ENCODE peak calls at places on chromosomes 4 and X, in six cellular contexts. B is foreskin fibroblast, K is neural crest cell, Z is lower lobe of right lung, H is right lobe of liver, V is RWPE1. L is an unnamed sample.

GRCh38 chr4:183403486-183403885 is 41.0 kb upstream of the CDKN2AIP start:
- DNase-seq in B (peak), K (no peak), Z (no peak), H (no peak), V (no peak), L (no peak)

GRCh38 chr4:4411906-4412305 is 25.0 kb downstream of the NSG1 start:
- DNase-seq in B (no peak), K (no peak), Z (peak), H (no peak), V (no peak), L (no peak)

GRCh38 chr4:95360911-95361695 is 187.7 kb downstream of the UNC5C start:
- DNase-seq in B (no peak), K (no peak), Z (no peak), H (no peak), V (no peak), L (no peak)

GRCh38 chr4:176818531-176818930 is 25.8 kb upstream of the VEGFC start:
- DNase-seq in B (peak), K (no peak), Z (no peak), H (no peak), V (no peak), L (no peak)

GRCh38 chrX:31837445-31837844 is 765.6 kb upstream of the FTHL17 start:
- DNase-seq in B (no peak), K (no peak), Z (no peak), H (no peak), V (no peak), L (no peak)

GRCh38 chr4:123176605-123177004 is 220.0 kb upstream of the SPRY1 start:
- DNase-seq in B (no peak), K (no peak), Z (no peak), H (no peak), V (no peak), L (no peak)

GRCh38 chrX:110317079-110317819 is 636 bp downstream of the AMMECR1 start:
- DNase-seq in B (peak), K (peak), Z (peak), H (peak), V (peak), L (no peak)

GRCh38 chr4:83043801-83044407 is 8.9 kb downstream of the COPS4 start:
- DNase-seq in B (peak), K (no peak), Z (no peak), H (no peak), V (peak), L (no peak)

GRCh38 chr4:148447672-148448071 is 5.5 kb upstream of the NR3C2 start:
- DNase-seq in B (peak), K (no peak), Z (no peak), H (no peak), V (no peak), L (no peak)

GRCh38 chr4:159787901-159788300 is 685.0 kb downstream of the RAPGEF2 start:
- DNase-seq in B (no peak), K (no peak), Z (no peak), H (no peak), V (peak), L (peak)

GRCh38 chr4:177246636-177247584 is 62.8 kb upstream of the NEIL3 start:
- DNase-seq in B (peak), K (no peak), Z (no peak), H (no peak), V (no peak), L (no peak)

GRCh38 chr4:24054910-24055309 is 165.1 kb upstream of the PPARGC1A start:
- DNase-seq in B (no peak), K (no peak), Z (no peak), H (no peak), V (no peak), L (no peak)

GRCh38 chrX:4451591-4451990 is 738.1 kb upstream of the PRKX start:
- DNase-seq in B (no peak), K (no peak), Z (no peak), H (no peak), V (no peak), L (no peak)

GRCh38 chr4:82372502-82372873 is 1.3 kb downstream of the HNRNPD start:
- DNase-seq in B (peak), K (peak), Z (no peak), H (peak), V (no peak), L (no peak)

GRCh38 chr4:142566780-142567179 is 279.3 kb downstream of the INPP4B start:
- DNase-seq in B (no peak), K (no peak), Z (no peak), H (no peak), V (no peak), L (no peak)

GRCh38 chrX:110081320-110081719 is 78.4 kb downstream of the TMEM164 start:
- DNase-seq in B (peak), K (no peak), Z (no peak), H (no peak), V (no peak), L (no peak)

GRCh38 chrX:152445926-152446325 is 5.2 kb downstream of the GABRA3 start:
- DNase-seq in B (no peak), K (no peak), Z (no peak), H (no peak), V (no peak), L (no peak)

GRCh38 chr4:66927937-66928336 is 617.4 kb downstream of the CENPC start:
- DNase-seq in B (no peak), K (no peak), Z (no peak), H (no peak), V (no peak), L (peak)

DNA sequence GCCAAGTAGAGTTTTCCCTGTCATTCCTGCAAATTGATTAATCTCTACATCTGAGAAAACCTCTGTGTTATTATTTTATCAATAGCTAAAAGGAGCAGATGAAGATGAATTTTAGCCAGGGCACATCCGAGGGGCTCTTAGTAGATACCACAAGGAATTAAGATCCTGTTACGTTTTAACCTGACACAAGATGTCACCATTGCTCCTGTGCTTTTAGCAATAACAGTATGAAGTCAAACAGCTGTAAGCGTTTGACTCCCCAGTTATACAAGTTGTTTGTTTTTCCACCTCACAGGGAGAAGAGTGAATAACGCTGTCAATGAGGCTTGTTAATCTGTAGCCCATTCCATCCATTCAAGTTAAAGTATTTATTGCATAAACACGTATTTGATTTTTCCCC is 76.0 kb upstream of the AP1S2 start:
- DNase-seq in B (peak), K (no peak), Z (no peak), H (no peak), V (peak), L (peak)
- TF ChIP-seq CTCF in B (peak), K (peak), Z (no peak), H (no peak), V (no peak), L (peak)

GRCh38 chrX:19332983-19333382 is 10.7 kb upstream of the PDHA1 start:
- DNase-seq in B (peak), K (no peak), Z (no peak), H (no peak), V (no peak), L (no peak)
- TF ChIP-seq CTCF in B (no peak), K (no peak), Z (no peak), H (no peak), V (no peak), L (no peak)

DNA sequence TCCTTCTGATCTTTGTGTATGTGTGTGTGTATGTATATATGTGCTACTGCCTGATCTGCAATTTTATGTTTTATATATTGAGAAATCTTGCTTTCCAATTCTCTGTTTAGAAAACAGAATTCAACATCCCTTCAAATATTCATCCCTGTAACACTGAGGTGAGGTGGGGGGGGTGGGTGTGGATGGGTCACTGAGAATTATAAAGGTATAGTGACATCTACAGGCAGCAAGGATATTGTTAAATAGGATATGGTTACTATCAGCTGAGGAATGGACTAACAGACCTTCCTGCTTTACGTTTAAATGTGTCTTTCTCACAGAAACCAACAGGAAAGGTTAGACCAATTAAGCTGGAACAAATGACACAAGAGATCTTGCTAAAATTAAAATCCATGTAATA is 19.0 kb upstream of the MAGEB2 start:
- DNase-seq in B (no peak), K (no peak), Z (no peak), H (no peak), V (peak), L (no peak)
- TF ChIP-seq CTCF in B (no peak), K (peak), Z (no peak), H (no peak), V (no peak), L (peak)

GRCh38 chr4:157014621-157015591 is 43.3 kb upstream of the PDGFC start:
- DNase-seq in B (peak), K (no peak), Z (no peak), H (no peak), V (peak), L (no peak)
- TF ChIP-seq CTCF in B (no peak), K (no peak), Z (no peak), H (no peak), V (no peak), L (no peak)

DNA sequence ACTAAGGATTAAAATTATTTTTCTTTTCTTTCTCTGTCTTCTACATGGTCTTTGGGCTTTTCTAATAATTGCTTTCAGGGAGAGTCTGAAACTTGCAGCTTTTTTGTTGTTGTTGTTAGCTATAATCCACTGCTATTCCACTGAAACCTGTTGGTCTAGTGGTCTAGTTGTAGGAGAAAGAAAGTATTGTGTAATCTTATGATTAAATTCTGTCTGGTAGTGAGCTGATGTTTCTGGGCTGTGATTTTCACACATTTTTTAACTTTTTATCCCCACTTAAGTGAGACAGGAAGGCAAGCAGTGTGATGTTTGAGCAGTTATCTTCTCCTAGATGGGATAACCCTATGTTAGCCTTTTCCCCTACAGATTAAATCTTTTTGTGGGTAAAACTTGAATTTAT is 825.2 kb downstream of the PCDH7 start:
- DNase-seq in B (no peak), K (no peak), Z (no peak), H (no peak), V (no peak), L (no peak)
- TF ChIP-seq CTCF in B (no peak), K (no peak), Z (no peak), H (no peak), V (no peak), L (no peak)

GRCh38 chr4:151865744-151866143 is 104.9 kb upstream of the GATB start:
- DNase-seq in B (no peak), K (no peak), Z (no peak), H (no peak), V (no peak), L (no peak)

GRCh38 chr4:151864068-151864467 is 103.3 kb upstream of the GATB start:
- DNase-seq in B (no peak), K (no peak), Z (no peak), H (no peak), V (no peak), L (no peak)

GRCh38 chr4:151862766-151863165 is 102.0 kb upstream of the GATB start:
- DNase-seq in B (peak), K (no peak), Z (no peak), H (no peak), V (peak), L (no peak)

GRCh38 chr4:151865327-151865726 is 104.5 kb upstream of the GATB start:
- DNase-seq in B (peak), K (no peak), Z (peak), H (peak), V (no peak), L (no peak)

DNA sequence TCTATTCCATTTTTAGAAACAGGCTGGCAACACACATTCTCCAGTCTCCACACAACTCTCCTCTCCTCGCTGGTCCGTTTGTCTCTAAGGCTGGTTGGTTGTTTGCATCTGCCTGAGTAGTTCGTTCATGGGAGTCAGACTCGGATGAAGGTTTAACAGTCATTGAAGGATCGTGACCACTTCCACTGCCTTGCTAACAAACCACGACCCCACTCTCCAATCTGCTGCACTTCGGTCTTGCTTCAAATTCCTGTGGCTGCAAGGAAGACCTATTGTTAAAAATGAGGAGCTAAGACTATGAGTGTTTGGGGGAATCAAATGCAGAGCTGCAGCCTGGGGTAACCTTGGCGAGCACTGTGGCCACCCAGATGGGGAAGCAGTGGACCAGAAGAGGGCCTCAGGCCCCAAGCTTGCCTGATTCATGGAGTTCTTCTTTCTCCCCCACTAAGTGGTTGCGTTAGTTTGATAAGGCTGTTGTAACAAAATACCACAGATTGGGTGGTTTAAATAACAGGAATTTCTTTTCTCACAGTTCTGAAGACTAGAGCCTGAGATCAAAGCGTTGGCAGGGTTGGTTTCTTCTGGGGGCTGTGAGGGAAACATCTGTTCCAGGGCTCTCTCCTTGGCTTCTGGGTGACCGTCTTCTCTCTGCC is 105.6 kb upstream of the GATB start:
- DNase-seq in B (no peak), K (no peak), Z (no peak), H (no peak), V (no peak), L (no peak)
- TF ChIP-seq CTCF in B (no peak), K (no peak), Z (no peak), H (no peak), V (no peak), L (no peak)

GRCh38 chr4:38873290-38873949 is 5.8 kb downstream of the FAM114A1 start:
- DNase-seq in B (no peak), K (no peak), Z (no peak), H (no peak), V (no peak), L (peak)
- TF ChIP-seq CTCF in B (no peak), K (no peak), Z (no peak), H (no peak), V (no peak), L (no peak)